ENCODE peak calls at places on chromosomes 7 and 10, in five cellular contexts. B, V, L, T and D are unnamed samples.
A peak's percentile ranks its signal among the peaks of the same experiment; 100 is the strongest.

GRCh38 chr7:127927339-127927679 is 103.9 kb downstream of the LRRC4 start:
- DNase-seq in B (no peak), V (peak; percentile 45), L (no peak), T (no peak), D (no peak)

GRCh38 chr7:151280388-151281019 is 32.0 kb upstream of the SMARCD3 start:
- DNase-seq in B (no peak), V (no peak), L (no peak), T (no peak), D (no peak)

GRCh38 chr10:132931258-132931657 is 11.1 kb downstream of the CFAP46 start:
- DNase-seq in B (no peak), V (no peak), L (no peak), T (no peak), D (no peak)

GRCh38 chr7:73437091-73437490 is 3.5 kb downstream of the FZD9 start:
- DNase-seq in B (no peak), V (no peak), L (no peak), T (no peak), D (no peak)

GRCh38 chr7:78317371-78317770 is 518.8 kb downstream of the PHTF2 start:
- DNase-seq in B (no peak), V (no peak), L (no peak), T (no peak), D (no peak)

GRCh38 chr7:36128448-36129047 is 24.5 kb upstream of the EEPD1 start:
- DNase-seq in B (no peak), V (peak; percentile 91), L (peak; percentile 90), T (peak; percentile 84), D (no peak)

GRCh38 chr7:20330176-20330796 is 414 bp upstream of the ITGB8 start:
- DNase-seq in B (peak; percentile 88), V (peak; percentile 81), L (peak; percentile 90), T (peak; percentile 97), D (no peak)

GRCh38 chr7:151890355-151891004 is 13.6 kb upstream of the PRKAG2 start:
- DNase-seq in B (peak; percentile 65), V (no peak), L (no peak), T (no peak), D (no peak)

GRCh38 chr7:146557971-146558469 is 441.4 kb downstream of the CNTNAP2 start:
- DNase-seq in B (no peak), V (no peak), L (no peak), T (no peak), D (no peak)

GRCh38 chr10:105585753-105586152 is 944.7 kb downstream of the SORCS3 start:
- DNase-seq in B (no peak), V (no peak), L (no peak), T (no peak), D (no peak)

GRCh38 chr7:140249036-140249806 is 72.4 kb upstream of the KDM7A start:
- DNase-seq in B (no peak), V (no peak), L (no peak), T (no peak), D (no peak)

GRCh38 chr10:1514641-1515040 is 222.7 kb downstream of the ADARB2 start:
- DNase-seq in B (no peak), V (no peak), L (no peak), T (no peak), D (no peak)

GRCh38 chr7:95246935-95247370 is 77.4 kb downstream of the PON1 start:
- DNase-seq in B (no peak), V (peak; percentile 26), L (peak; percentile 29), T (no peak), D (no peak)

GRCh38 chr7:36175872-36176271 is 22.8 kb downstream of the EEPD1 start:
- DNase-seq in B (peak; percentile 87), V (no peak), L (peak; percentile 50), T (no peak), D (no peak)

GRCh38 chr7:118590107-118590506 is 365.6 kb downstream of the ANKRD7 start:
- DNase-seq in B (no peak), V (no peak), L (no peak), T (no peak), D (no peak)

GRCh38 chr7:55019329-55019690 is 493 bp downstream of the EGFR start:
- DNase-seq in B (no peak), V (peak; percentile 78), L (peak; percentile 81), T (peak; percentile 62), D (no peak)

GRCh38 chr10:3651969-3652653 is 132.9 kb downstream of the KLF6 start:
- DNase-seq in B (no peak), V (no peak), L (no peak), T (no peak), D (no peak)

GRCh38 chr10:71679425-71679824 is 40.2 kb downstream of the C10orf105 start:
- DNase-seq in B (no peak), V (no peak), L (peak; percentile 72), T (no peak), D (no peak)

GRCh38 chr7:137242616-137243015 is 100.9 kb downstream of the PTN start:
- DNase-seq in B (no peak), V (no peak), L (no peak), T (no peak), D (no peak)

GRCh38 chr10:1229116-1229515 is 172.9 kb downstream of the WDR37 start:
- DNase-seq in B (no peak), V (no peak), L (no peak), T (no peak), D (no peak)

GRCh38 chr7:90788057-90788456 is 191.9 kb downstream of the CDK14 start:
- DNase-seq in B (no peak), V (no peak), L (no peak), T (no peak), D (no peak)

GRCh38 chr10:122854648-122855047 is 9.0 kb upstream of the CUZD1 start:
- DNase-seq in B (no peak), V (no peak), L (no peak), T (no peak), D (no peak)
- TF ChIP-seq POLR2A in B (no peak), V (no peak), L (no peak), T (no peak), D (no peak)

GRCh38 chr7:101124376-101125056 is 2.4 kb upstream of the SERPINE1 start:
- DNase-seq in B (no peak), V (no peak), L (no peak), T (no peak), D (no peak)

GRCh38 chr7:101122933-101123702 is 3.8 kb upstream of the SERPINE1 start:
- DNase-seq in B (no peak), V (no peak), L (no peak), T (no peak), D (no peak)

GRCh38 chr7:101123703-101124068 is 3.2 kb upstream of the SERPINE1 start:
- DNase-seq in B (no peak), V (no peak), L (no peak), T (no peak), D (no peak)

GRCh38 chr7:101120315-101120714 is 6.6 kb upstream of the SERPINE1 start:
- DNase-seq in B (no peak), V (no peak), L (no peak), T (no peak), D (no peak)

GRCh38 chr7:101121996-101122932 is 4.6 kb upstream of the SERPINE1 start:
- DNase-seq in B (no peak), V (peak; percentile 40), L (peak; percentile 92), T (peak; percentile 42), D (no peak)
- H3K4me1 ChIP-seq in B (peaks cover 15% of the 10 kb centered on the region), V (peaks cover 60% of the 10 kb centered on the region), L (peaks cover 62% of the 10 kb centered on the region), T (no peaks in the 10 kb centered on the region), D (peaks cover 60% of the 10 kb centered on the region)

GRCh38 chr7:5603193-5604140 is 178.0 kb downstream of the RNF216 start:
- DNase-seq in B (no peak), V (no peak), L (no peak), T (no peak), D (no peak)

GRCh38 chr7:5606235-5606634 is 175.2 kb downstream of the RNF216 start:
- DNase-seq in B (no peak), V (no peak), L (no peak), T (no peak), D (no peak)

GRCh38 chr7:5612695-5613094 is 168.8 kb downstream of the RNF216 start:
- DNase-seq in B (no peak), V (no peak), L (no peak), T (no peak), D (no peak)

GRCh38 chr7:5610500-5611186 is 170.8 kb downstream of the RNF216 start:
- DNase-seq in B (no peak), V (no peak), L (no peak), T (no peak), D (no peak)

DNA sequence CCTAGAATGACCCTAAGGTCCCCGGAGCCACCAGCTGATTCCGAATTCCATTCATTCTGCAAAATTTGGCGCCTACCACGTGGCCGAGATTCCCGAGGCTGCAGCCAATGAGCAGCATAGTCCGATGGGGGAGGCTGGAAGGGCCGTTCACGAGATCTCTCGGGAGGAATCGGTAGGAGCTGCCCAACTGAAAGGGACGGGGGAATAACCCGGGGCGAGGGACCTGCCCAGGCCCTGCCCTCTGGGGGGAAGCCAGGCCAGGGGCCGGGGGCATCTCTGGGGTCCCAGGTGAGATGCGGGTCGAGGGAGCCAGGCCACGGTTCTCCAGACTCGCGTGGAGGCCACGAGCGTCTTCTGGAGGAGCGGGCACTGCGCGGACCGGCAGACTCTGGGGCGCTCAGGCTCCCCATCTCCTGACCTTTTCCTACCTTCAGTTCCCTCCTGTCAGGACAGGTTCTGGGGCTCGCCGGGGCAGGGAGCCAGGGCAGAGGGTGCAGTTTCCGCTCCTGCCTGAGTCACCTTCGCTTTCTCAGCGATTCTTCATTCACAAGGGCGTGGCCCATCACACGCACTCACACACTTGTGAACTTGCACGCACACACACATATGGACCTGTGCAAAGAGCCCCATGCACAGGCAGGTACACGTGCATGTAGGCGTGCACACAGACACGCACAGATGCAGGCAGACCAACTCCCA is 173.4 kb downstream of the RNF216 start:
- DNase-seq in B (no peak), V (no peak), L (no peak), T (no peak), D (no peak)
- H3K4me3 ChIP-seq in B (no peak overlapping the region), V (no peak overlapping the region), L (no peak overlapping the region), T (no peak overlapping the region), D (no peak overlapping the region)

GRCh38 chr10:110861930-110862677 is 9.6 kb upstream of the PDCD4 start:
- DNase-seq in B (no peak), V (no peak), L (no peak), T (peak; percentile 75), D (peak; percentile 96)

GRCh38 chr10:110859947-110860376 is 11.8 kb upstream of the PDCD4 start:
- DNase-seq in B (no peak), V (no peak), L (no peak), T (no peak), D (no peak)

GRCh38 chr10:110861476-110861875 is 10.3 kb upstream of the PDCD4 start:
- DNase-seq in B (no peak), V (no peak), L (no peak), T (no peak), D (no peak)

GRCh38 chr10:110859206-110859946 is 12.4 kb upstream of the PDCD4 start:
- DNase-seq in B (no peak), V (no peak), L (no peak), T (no peak), D (no peak)

DNA sequence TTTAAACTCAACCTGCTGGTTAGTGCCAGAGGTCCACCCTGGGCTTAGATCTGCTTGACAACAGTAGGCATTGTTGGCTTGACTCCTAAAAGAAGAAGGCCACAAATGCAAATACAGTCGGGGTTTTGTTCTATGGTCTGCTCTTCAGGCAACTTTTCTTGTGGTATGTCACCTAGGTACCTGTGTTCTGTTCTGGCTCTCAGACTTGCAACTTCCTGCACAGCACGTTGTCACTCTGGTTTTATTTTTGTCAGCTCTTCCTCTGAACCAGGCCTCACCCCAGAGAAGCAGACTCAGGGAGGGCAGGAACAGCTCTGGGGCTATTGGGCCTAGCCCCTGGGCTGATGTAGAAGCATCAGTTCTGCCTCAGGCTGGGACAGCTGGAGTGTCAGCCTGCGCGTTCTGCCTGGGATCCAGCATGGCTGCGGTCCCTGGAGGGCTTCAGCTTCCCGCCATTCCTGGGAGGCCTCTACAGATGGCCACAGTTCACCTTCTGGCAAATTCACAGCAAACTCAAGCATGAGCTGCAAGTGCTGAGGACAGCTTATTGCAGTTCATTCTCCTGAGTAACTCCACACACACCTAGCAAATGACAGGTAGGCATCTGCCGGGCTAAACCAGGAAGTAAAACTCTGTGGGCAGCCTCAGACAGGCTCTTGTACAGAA is 11.0 kb upstream of the PDCD4 start:
- DNase-seq in B (peak; percentile 86), V (no peak), L (no peak), T (no peak), D (no peak)
- TF ChIP-seq POLR2A in B (no peak), V (no peak), L (no peak), T (no peak), D (no peak)